ENCODE peak calls at places on chromosomes 11 and 22, in five cellular contexts. One of them, this sample, is unnamed.

GRCh38 chr11:28833670-28834069 is 725.5 kb downstream of the METTL15 start:
- DNase-seq in cardiac fibroblast: peak
- DNase-seq in cerebellar nuclear complex: no peak
- DNase-seq in occipital lobe: no peak
- DNase-seq in activated CD4-positive, alpha-beta T cell treated with anti-CD3 and anti-CD28 coated beads for 24 hours: no peak
- DNase-seq in this sample: no peak

GRCh38 chr22:49999063-49999900 is 13.3 kb downstream of the IL17REL start:
- DNase-seq in occipital lobe: no peak
- DNase-seq in cerebellar nuclear complex: no peak
- DNase-seq in activated CD4-positive, alpha-beta T cell treated with anti-CD3 and anti-CD28 coated beads for 24 hours: no peak
- DNase-seq in cardiac fibroblast: no peak
- DNase-seq in this sample: no peak

GRCh38 chr11:85643255-85643654 is 4.5 kb upstream of the TMEM126A start:
- DNase-seq in cardiac fibroblast: no peak
- DNase-seq in activated CD4-positive, alpha-beta T cell treated with anti-CD3 and anti-CD28 coated beads for 24 hours: no peak
- DNase-seq in cerebellar nuclear complex: no peak
- DNase-seq in occipital lobe: no peak
- DNase-seq in this sample: no peak

GRCh38 chr11:6572215-6572614 is 31.2 kb downstream of the RRP8 start:
- DNase-seq in activated CD4-positive, alpha-beta T cell treated with anti-CD3 and anti-CD28 coated beads for 24 hours: no peak
- DNase-seq in occipital lobe: no peak
- DNase-seq in cerebellar nuclear complex: no peak
- DNase-seq in cardiac fibroblast: peak
- DNase-seq in this sample: no peak

GRCh38 chr22:32389685-32390084 is 22.4 kb downstream of the RTCB start:
- DNase-seq in cardiac fibroblast: peak
- DNase-seq in activated CD4-positive, alpha-beta T cell treated with anti-CD3 and anti-CD28 coated beads for 24 hours: no peak
- DNase-seq in cerebellar nuclear complex: no peak
- DNase-seq in occipital lobe: no peak
- DNase-seq in this sample: no peak

GRCh38 chr11:132632641-132633124 is 899.6 kb downstream of the OPCML start:
- DNase-seq in activated CD4-positive, alpha-beta T cell treated with anti-CD3 and anti-CD28 coated beads for 24 hours: no peak
- DNase-seq in cerebellar nuclear complex: no peak
- DNase-seq in cardiac fibroblast: peak
- DNase-seq in occipital lobe: no peak
- DNase-seq in this sample: peak

GRCh38 chr11:69005183-69005630 is 7.8 kb downstream of the MRGPRF start:
- DNase-seq in occipital lobe: no peak
- DNase-seq in activated CD4-positive, alpha-beta T cell treated with anti-CD3 and anti-CD28 coated beads for 24 hours: no peak
- DNase-seq in cerebellar nuclear complex: no peak
- DNase-seq in cardiac fibroblast: no peak
- DNase-seq in this sample: no peak

GRCh38 chr11:2816941-2817421 is 68.6 kb downstream of the CDKN1C start:
- DNase-seq in cerebellar nuclear complex: no peak
- DNase-seq in cardiac fibroblast: peak
- DNase-seq in occipital lobe: no peak
- DNase-seq in activated CD4-positive, alpha-beta T cell treated with anti-CD3 and anti-CD28 coated beads for 24 hours: no peak
- DNase-seq in this sample: no peak

GRCh38 chr11:105577645-105578044 is 32.2 kb upstream of the GRIA4 start:
- DNase-seq in cerebellar nuclear complex: no peak
- DNase-seq in occipital lobe: no peak
- DNase-seq in cardiac fibroblast: peak
- DNase-seq in activated CD4-positive, alpha-beta T cell treated with anti-CD3 and anti-CD28 coated beads for 24 hours: no peak
- DNase-seq in this sample: no peak

GRCh38 chr11:34004226-34004625 is 47.3 kb upstream of the CAPRIN1 start:
- DNase-seq in cardiac fibroblast: no peak
- DNase-seq in cerebellar nuclear complex: no peak
- DNase-seq in occipital lobe: no peak
- DNase-seq in activated CD4-positive, alpha-beta T cell treated with anti-CD3 and anti-CD28 coated beads for 24 hours: no peak
- DNase-seq in this sample: no peak

GRCh38 chr11:47837929-47838328 is 10.2 kb downstream of the NUP160 start:
- DNase-seq in cardiac fibroblast: no peak
- DNase-seq in activated CD4-positive, alpha-beta T cell treated with anti-CD3 and anti-CD28 coated beads for 24 hours: no peak
- DNase-seq in cerebellar nuclear complex: no peak
- DNase-seq in occipital lobe: no peak
- DNase-seq in this sample: no peak

GRCh38 chr22:45112136-45112879 is 51.4 kb upstream of the NUP50 start:
- DNase-seq in cerebellar nuclear complex: no peak
- DNase-seq in occipital lobe: no peak
- DNase-seq in activated CD4-positive, alpha-beta T cell treated with anti-CD3 and anti-CD28 coated beads for 24 hours: no peak
- DNase-seq in cardiac fibroblast: peak
- DNase-seq in this sample: no peak

GRCh38 chr11:77665240-77665965 is 27.8 kb upstream of the CLNS1A start:
- DNase-seq in cerebellar nuclear complex: no peak
- DNase-seq in activated CD4-positive, alpha-beta T cell treated with anti-CD3 and anti-CD28 coated beads for 24 hours: no peak
- DNase-seq in cardiac fibroblast: no peak
- DNase-seq in occipital lobe: no peak
- DNase-seq in this sample: no peak

GRCh38 chr11:65649656-65650546 is 12.0 kb downstream of the SIPA1 start:
- DNase-seq in cardiac fibroblast: no peak
- DNase-seq in activated CD4-positive, alpha-beta T cell treated with anti-CD3 and anti-CD28 coated beads for 24 hours: no peak
- DNase-seq in occipital lobe: no peak
- DNase-seq in cerebellar nuclear complex: no peak
- DNase-seq in this sample: no peak

This sample was measured in Ammon's horn.